ENCODE peak calls at places on chromosomes 4 and X, in four cellular contexts. X, L, Y and K are unnamed samples.

GRCh38 chrX:99078301-99078700 is 1331.8 kb downstream of the PCDH19 start:
- DNase-seq in L (no peak), X (no peak), Y (peak; percentile 0), K (no peak)

GRCh38 chrX:115562492-115562872 is 1.5 kb downstream of the PLS3 start:
- DNase-seq in X (no peak), L (no peak), Y (peak; percentile 13), K (peak; percentile 64)

GRCh38 chrX:29090811-29091210 is 503.6 kb downstream of the IL1RAPL1 start:
- DNase-seq in L (no peak), X (no peak), Y (no peak), K (no peak)

GRCh38 chr4:145530662-145531061 is 49.0 kb downstream of the SMAD1 start:
- DNase-seq in L (no peak), Y (no peak), X (no peak), K (no peak)

GRCh38 chr4:34046580-34046979 is 2197.7 kb downstream of the ARAP2 start:
- DNase-seq in X (no peak), L (no peak), Y (no peak), K (peak; percentile 3)

GRCh38 chrX:45714864-45715263 is 514.2 kb upstream of the DIPK2B start:
- DNase-seq in L (no peak), X (peak; percentile 7), Y (no peak), K (peak; percentile 22)

GRCh38 chrX:111467896-111468295 is 43.5 kb upstream of the SERTM2 start:
- DNase-seq in Y (no peak), L (no peak), X (no peak), K (no peak)

GRCh38 chr4:41322613-41323012 is 65.9 kb downstream of the UCHL1 start:
- DNase-seq in L (no peak), X (no peak), Y (no peak), K (no peak)

GRCh38 chr4:142408003-142408441 is 438.1 kb downstream of the INPP4B start:
- DNase-seq in Y (no peak), L (no peak), X (no peak), K (peak; percentile 36)

GRCh38 chr4:121464854-121465253 is 84.0 kb upstream of the QRFPR start:
- DNase-seq in Y (no peak), L (no peak), X (no peak), K (no peak)

GRCh38 chr4:71093745-71094144 is 100.3 kb downstream of the DCK start:
- DNase-seq in L (no peak), X (no peak), Y (no peak), K (no peak)

GRCh38 chr4:74770511-74770910 is 23.8 kb downstream of the BTC start:
- DNase-seq in Y (no peak), X (no peak), L (no peak), K (no peak)

GRCh38 chr4:38065900-38066299 is 105.7 kb downstream of the PTTG2 start:
- DNase-seq in Y (no peak), L (no peak), X (no peak), K (no peak)

GRCh38 chr4:169030575-169030982 is 20.5 kb upstream of the CBR4 start:
- DNase-seq in L (no peak), X (no peak), Y (peak; percentile 35), K (peak; percentile 56)

GRCh38 chr4:147736458-147736857 is 4.6 kb downstream of the ARHGAP10 start:
- DNase-seq in X (no peak), L (no peak), Y (no peak), K (no peak)

GRCh38 chrX:24748196-24748595 is 54.5 kb downstream of the POLA1 start:
- DNase-seq in L (no peak), X (no peak), Y (no peak), K (no peak)

GRCh38 chr4:164734476-164734875 is 19.5 kb upstream of the SMIM31 start:
- DNase-seq in X (no peak), L (no peak), Y (no peak), K (no peak)

GRCh38 chrX:67612231-67612630 is 68.4 kb downstream of the AR start:
- DNase-seq in L (no peak), Y (no peak), X (no peak), K (peak; percentile 75)

GRCh38 chr4:16139066-16139945 is 55.5 kb upstream of the PROM1 start:
- DNase-seq in X (no peak), Y (no peak), L (no peak), K (no peak)
- TF ChIP-seq BHLHE40 in X (no peak), Y (no peak), L (no peak), K (no peak)

GRCh38 chrX:65643046-65643785 is 24.2 kb upstream of the MSN start:
- DNase-seq in Y (no peak), X (no peak), L (no peak), K (no peak)
- TF ChIP-seq CEBPB in Y (no peak), X (no peak), L (no peak), K (no peak)

DNA sequence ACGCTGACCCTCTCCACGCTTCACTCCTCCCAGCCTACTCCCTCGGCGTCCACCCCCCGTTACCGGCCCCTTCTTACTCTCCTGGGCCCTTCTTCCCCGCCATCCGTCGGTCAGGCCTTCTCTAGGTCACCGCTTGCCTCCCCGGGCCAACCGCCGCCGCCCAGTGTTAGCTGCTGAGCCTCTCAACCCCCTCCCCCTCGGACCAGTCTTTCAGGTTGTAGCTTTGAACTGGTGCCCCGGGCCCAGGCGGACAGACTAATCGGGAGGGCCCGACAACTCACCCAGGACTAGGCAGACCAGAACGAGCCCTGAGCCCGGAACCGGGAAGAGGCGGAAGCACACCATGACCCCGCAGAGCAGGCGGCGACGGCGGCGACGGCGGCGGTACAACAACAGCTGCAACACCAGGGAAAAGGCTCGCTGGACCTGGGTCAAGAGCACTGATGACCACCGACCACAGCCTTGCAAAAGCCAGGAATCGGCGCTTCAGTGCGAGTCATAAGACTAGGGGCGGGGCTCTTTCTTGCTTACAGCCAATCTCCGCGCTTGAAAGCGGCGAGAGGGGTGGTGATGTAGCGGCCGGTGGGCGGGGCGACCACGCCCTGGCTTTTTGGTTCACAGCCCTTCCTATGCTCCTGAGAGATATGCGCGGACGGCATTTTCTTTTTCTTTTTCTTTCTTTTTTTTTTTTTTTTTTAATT is at the start of gene LAMP2:
- DNase-seq in X (peak; percentile 30), L (peak; percentile 92), Y (peak; percentile 86), K (peak; percentile 88)
- TF ChIP-seq REST in X (no peak), L (no peak), Y (no peak), K (no peak)

GRCh38 chr4:2797545-2798305 is 4.8 kb downstream of the SH3BP2 start:
- DNase-seq in X (no peak), L (no peak), Y (no peak), K (no peak)

GRCh38 chr4:2800691-2801596 is 8.1 kb downstream of the SH3BP2 start:
- DNase-seq in L (peak; percentile 55), X (peak; percentile 41), Y (peak; percentile 92), K (no peak)

GRCh38 chr4:2798399-2799301 is 5.8 kb downstream of the SH3BP2 start:
- DNase-seq in X (no peak), L (no peak), Y (no peak), K (no peak)

GRCh38 chr4:2799444-2799911 is 6.6 kb downstream of the SH3BP2 start:
- DNase-seq in L (no peak), X (no peak), Y (no peak), K (no peak)

DNA sequence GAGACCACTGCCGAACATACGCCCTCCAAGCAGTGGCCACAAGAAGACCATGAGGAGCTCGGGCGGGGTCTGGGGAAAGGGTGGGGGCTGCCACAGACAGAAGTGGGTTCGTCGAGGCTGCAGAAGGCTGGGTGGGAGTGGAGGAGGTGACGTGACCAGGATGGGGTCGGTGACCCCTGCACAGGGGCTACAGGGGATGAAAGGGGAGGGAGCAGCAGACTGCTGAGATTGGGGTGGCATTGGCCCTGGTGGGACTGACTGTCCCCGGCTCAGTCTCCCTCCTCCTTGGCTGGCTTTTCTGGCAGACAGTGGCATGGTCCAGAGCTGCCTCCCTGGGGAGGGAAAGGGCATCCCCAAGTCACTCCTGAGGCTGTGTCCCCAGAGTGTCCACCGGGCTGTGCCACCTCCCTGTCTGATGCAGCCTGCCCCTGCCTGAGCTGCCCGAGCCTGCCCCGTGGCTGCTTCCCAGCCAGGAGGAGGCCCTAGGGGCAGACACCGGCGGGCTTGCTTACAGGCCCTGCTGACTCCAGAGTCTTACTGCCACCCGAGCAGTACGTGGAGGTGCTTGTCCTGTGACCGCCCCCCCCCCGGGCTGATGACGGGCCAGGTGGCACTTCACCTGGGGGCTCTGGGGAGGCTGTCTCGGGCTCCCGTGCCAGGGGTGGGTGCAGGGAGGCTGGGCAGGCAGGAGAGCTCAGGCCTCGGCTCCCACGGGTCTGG is 7.2 kb downstream of the SH3BP2 start:
- DNase-seq in Y (no peak), X (no peak), L (no peak), K (no peak)
- TF ChIP-seq BHLHE40 in Y (no peak), X (no peak), L (no peak), K (no peak)